ENCODE peak calls at places on chromosomes 12 and 14, in eight cellular contexts. T is skeletal muscle cell; L is stimulated activated CD8-positive, alpha-beta memory T cell treated with anti-CD3 and anti-CD28 coated beads, Interleukin-7, amount 100 ng/mL, for 24 hours; N is fibroblast of lung; F is HT1080; C is fibroblast of pulmonary artery; S is Right ventricle myocardium superior; B is T-helper 1 cell. D is an unnamed sample.

GRCh38 chr12:104742551-104742961 is 215.5 kb downstream of the SLC41A2 start:
- DNase-seq in T (no peak), L (no peak), N (no peak), F (no peak), C (no peak), S (peak; percentile 59), B (no peak), D (no peak)

GRCh38 chr12:85923767-85924331 is 49.8 kb downstream of the NTS start:
- DNase-seq in T (peak; percentile 9), L (no peak), N (peak; percentile 59), F (no peak), C (peak; percentile 61), S (no peak), B (no peak), D (peak; percentile 60)

GRCh38 chr12:108881953-108882352 is 2.1 kb downstream of the DAO start:
- DNase-seq in T (no peak), L (no peak), N (no peak), F (peak; percentile 8), C (no peak), S (no peak), B (no peak), D (peak; percentile 42)

GRCh38 chr14:76346391-76347160 is 29.4 kb upstream of the ESRRB start:
- DNase-seq in T (peak; percentile 2), L (no peak), N (no peak), F (no peak), C (no peak), S (no peak), B (no peak), D (no peak)

GRCh38 chr14:104536942-104537612 is 42.5 kb upstream of the C14orf180 start:
- DNase-seq in T (peak; percentile 14), L (no peak), N (peak; percentile 55), F (peak; percentile 56), C (peak; percentile 63), S (no peak), B (no peak), D (peak; percentile 43)

GRCh38 chr12:72134934-72135333 is 137.2 kb upstream of the TRHDE start:
- DNase-seq in T (no peak), L (no peak), N (peak; percentile 2), F (peak; percentile 7), C (no peak), S (no peak), B (no peak), D (no peak)

GRCh38 chr14:70416322-70416716 is 571 bp downstream of the SYNJ2BP start:
- DNase-seq in T (no peak), L (no peak), N (peak; percentile 9), F (peak; percentile 9), C (peak; percentile 18), S (no peak), B (no peak), D (peak; percentile 25)

GRCh38 chr14:89267163-89267562 is 149.9 kb downstream of the FOXN3 start:
- DNase-seq in T (no peak), L (no peak), N (no peak), F (no peak), C (no peak), S (no peak), B (no peak), D (no peak)

GRCh38 chr14:89420502-89420901 is 3.5 kb upstream of the FOXN3 start:
- DNase-seq in T (no peak), L (no peak), N (no peak), F (no peak), C (no peak), S (no peak), B (no peak), D (peak; percentile 47)

GRCh38 chr12:53051058-53051880 is 1.4 kb downstream of the TNS2 start:
- DNase-seq in T (peak; percentile 60), L (no peak), N (peak; percentile 55), F (no peak), C (peak; percentile 81), S (peak; percentile 87), B (no peak), D (no peak)

GRCh38 chr12:31118347-31118830 is 44.7 kb downstream of the DDX11 start:
- DNase-seq in T (no peak), L (no peak), N (no peak), F (peak; percentile 13), C (no peak), S (no peak), B (no peak), D (no peak)

GRCh38 chr14:52852810-52853521 is 61.6 kb upstream of the GNPNAT1 start:
- DNase-seq in T (no peak), L (no peak), N (no peak), F (no peak), C (peak; percentile 35), S (no peak), B (no peak), D (no peak)

GRCh38 chr12:15364221-15365170 is 42.2 kb downstream of the PTPRO start:
- DNase-seq in T (peak; percentile 8), L (no peak), N (peak; percentile 71), F (peak; percentile 49), C (peak; percentile 34), S (no peak), B (no peak), D (peak; percentile 74)

GRCh38 chr12:92290016-92290685 is 144.5 kb upstream of the BTG1 start:
- DNase-seq in T (no peak), L (no peak), N (peak; percentile 83), F (peak; percentile 81), C (peak; percentile 54), S (no peak), B (no peak), D (peak; percentile 81)

GRCh38 chr14:53151523-53151866 is 1.6 kb downstream of the DDHD1 start:
- DNase-seq in T (no peak), L (no peak), N (no peak), F (no peak), C (no peak), S (no peak), B (no peak), D (no peak)

GRCh38 chr14:101230161-101230850 is 326.8 kb upstream of the RTL1 start:
- DNase-seq in T (no peak), L (no peak), N (no peak), F (no peak), C (peak; percentile 43), S (no peak), B (no peak), D (no peak)

GRCh38 chr14:101509730-101510371 is 51.4 kb upstream of the DIO3 start:
- DNase-seq in T (no peak), L (no peak), N (no peak), F (no peak), C (no peak), S (no peak), B (no peak), D (no peak)

GRCh38 chr14:100782516-100783320 is 43.2 kb upstream of the MEG3 start:
- DNase-seq in T (no peak), L (no peak), N (no peak), F (no peak), C (no peak), S (peak; percentile 10), B (no peak), D (no peak)